ENCODE peak calls at places on chromosomes 3 and 15, in seven cellular contexts. One of them, this sample, is unnamed.

GRCh38 chr3:112101946-112102345 is 15.8 kb downstream of the C3orf52 start:
- DNase-seq in nephron progenitor cell: no peak
- DNase-seq in fibroblast of mammary gland: peak; percentile 87
- DNase-seq in heart left ventricle: no peak
- DNase-seq in suprapubic skin: no peak
- DNase-seq in body of pancreas: no peak
- DNase-seq in brain microvascular endothelial cell: peak; percentile 85
- DNase-seq in this sample: no peak

GRCh38 chr3:189099031-189099471 is 72.7 kb upstream of the TPRG1 start:
- DNase-seq in nephron progenitor cell: no peak
- DNase-seq in fibroblast of mammary gland: peak; percentile 71
- DNase-seq in heart left ventricle: peak; percentile 91
- DNase-seq in suprapubic skin: peak; percentile 94
- DNase-seq in body of pancreas: peak; percentile 49
- DNase-seq in brain microvascular endothelial cell: no peak
- DNase-seq in this sample: no peak

GRCh38 chr3:100339786-100340185 is 5.2 kb downstream of the NIT2 start:
- DNase-seq in nephron progenitor cell: no peak
- DNase-seq in fibroblast of mammary gland: no peak
- DNase-seq in heart left ventricle: no peak
- DNase-seq in suprapubic skin: no peak
- DNase-seq in body of pancreas: no peak
- DNase-seq in brain microvascular endothelial cell: no peak
- DNase-seq in this sample: no peak

GRCh38 chr3:50264389-50264963 is 4.5 kb upstream of the SEMA3B start:
- DNase-seq in nephron progenitor cell: peak; percentile 90
- DNase-seq in fibroblast of mammary gland: peak; percentile 77
- DNase-seq in heart left ventricle: peak; percentile 84
- DNase-seq in suprapubic skin: no peak
- DNase-seq in body of pancreas: peak; percentile 85
- DNase-seq in brain microvascular endothelial cell: peak; percentile 69
- DNase-seq in this sample: peak; percentile 51

GRCh38 chr15:77577350-77577749 is 55.4 kb downstream of the LINGO1 start:
- DNase-seq in nephron progenitor cell: no peak
- DNase-seq in fibroblast of mammary gland: no peak
- DNase-seq in heart left ventricle: no peak
- DNase-seq in suprapubic skin: no peak
- DNase-seq in body of pancreas: no peak
- DNase-seq in brain microvascular endothelial cell: no peak
- DNase-seq in this sample: peak; percentile 64

GRCh38 chr15:90903733-90904536 is 833 bp downstream of the MAN2A2 start:
- DNase-seq in nephron progenitor cell: no peak
- DNase-seq in fibroblast of mammary gland: no peak
- DNase-seq in heart left ventricle: no peak
- DNase-seq in suprapubic skin: no peak
- DNase-seq in body of pancreas: peak; percentile 59
- DNase-seq in brain microvascular endothelial cell: no peak
- DNase-seq in this sample: no peak

GRCh38 chr3:134211797-134212196 is 38.9 kb downstream of the RYK start:
- DNase-seq in nephron progenitor cell: peak; percentile 28
- DNase-seq in fibroblast of mammary gland: peak; percentile 60
- DNase-seq in heart left ventricle: peak; percentile 43
- DNase-seq in suprapubic skin: no peak
- DNase-seq in body of pancreas: no peak
- DNase-seq in brain microvascular endothelial cell: peak; percentile 64
- DNase-seq in this sample: no peak

GRCh38 chr3:114892117-114892870 is 254.8 kb downstream of the ZBTB20 start:
- DNase-seq in nephron progenitor cell: no peak
- DNase-seq in fibroblast of mammary gland: no peak
- DNase-seq in heart left ventricle: no peak
- DNase-seq in suprapubic skin: no peak
- DNase-seq in body of pancreas: peak; percentile 35
- DNase-seq in brain microvascular endothelial cell: no peak
- DNase-seq in this sample: no peak

GRCh38 chr3:101026881-101027678 is 33.9 kb upstream of the ABI3BP start:
- DNase-seq in nephron progenitor cell: no peak
- DNase-seq in fibroblast of mammary gland: no peak
- DNase-seq in heart left ventricle: no peak
- DNase-seq in suprapubic skin: no peak
- DNase-seq in body of pancreas: no peak
- DNase-seq in brain microvascular endothelial cell: no peak
- DNase-seq in this sample: no peak

GRCh38 chr3:123028233-123028828 is 768 bp upstream of the SEMA5B start:
- DNase-seq in nephron progenitor cell: peak; percentile 34
- DNase-seq in fibroblast of mammary gland: peak; percentile 85
- DNase-seq in heart left ventricle: peak; percentile 46
- DNase-seq in suprapubic skin: no peak
- DNase-seq in body of pancreas: peak; percentile 30
- DNase-seq in brain microvascular endothelial cell: peak; percentile 43
- DNase-seq in this sample: peak; percentile 67
- TF ChIP-seq CTCF in nephron progenitor cell: peak; percentile 40
- TF ChIP-seq CTCF in fibroblast of mammary gland: peak; percentile 57
- TF ChIP-seq CTCF in heart left ventricle: peak; percentile 60
- TF ChIP-seq CTCF in suprapubic skin: no peak
- TF ChIP-seq CTCF in body of pancreas: peak; percentile 44
- TF ChIP-seq CTCF in brain microvascular endothelial cell: peak; percentile 65
- TF ChIP-seq CTCF in this sample: peak; percentile 62

GRCh38 chr3:195040773-195041520 is 230.0 kb downstream of the XXYLT1 start:
- DNase-seq in nephron progenitor cell: no peak
- DNase-seq in fibroblast of mammary gland: no peak
- DNase-seq in heart left ventricle: no peak
- DNase-seq in suprapubic skin: no peak
- DNase-seq in body of pancreas: peak; percentile 42
- DNase-seq in brain microvascular endothelial cell: no peak
- DNase-seq in this sample: no peak

GRCh38 chr3:195041871-195042740 is 228.9 kb downstream of the XXYLT1 start:
- DNase-seq in nephron progenitor cell: no peak
- DNase-seq in fibroblast of mammary gland: no peak
- DNase-seq in heart left ventricle: no peak
- DNase-seq in suprapubic skin: no peak
- DNase-seq in body of pancreas: no peak
- DNase-seq in brain microvascular endothelial cell: no peak
- DNase-seq in this sample: no peak

GRCh38 chr3:195038161-195038560 is 232.8 kb downstream of the XXYLT1 start:
- DNase-seq in nephron progenitor cell: no peak
- DNase-seq in fibroblast of mammary gland: no peak
- DNase-seq in heart left ventricle: no peak
- DNase-seq in suprapubic skin: no peak
- DNase-seq in body of pancreas: no peak
- DNase-seq in brain microvascular endothelial cell: no peak
- DNase-seq in this sample: no peak

GRCh38 chr3:195039180-195039843 is 231.6 kb downstream of the XXYLT1 start:
- DNase-seq in nephron progenitor cell: no peak
- DNase-seq in fibroblast of mammary gland: no peak
- DNase-seq in heart left ventricle: no peak
- DNase-seq in suprapubic skin: no peak
- DNase-seq in body of pancreas: no peak
- DNase-seq in brain microvascular endothelial cell: no peak
- DNase-seq in this sample: no peak

GRCh38 chr3:195040094-195040493 is 230.9 kb downstream of the XXYLT1 start:
- DNase-seq in nephron progenitor cell: no peak
- DNase-seq in fibroblast of mammary gland: no peak
- DNase-seq in heart left ventricle: no peak
- DNase-seq in suprapubic skin: no peak
- DNase-seq in body of pancreas: no peak
- DNase-seq in brain microvascular endothelial cell: no peak
- DNase-seq in this sample: no peak
- TF ChIP-seq CTCF in nephron progenitor cell: no peak
- TF ChIP-seq CTCF in fibroblast of mammary gland: no peak
- TF ChIP-seq CTCF in heart left ventricle: no peak
- TF ChIP-seq CTCF in suprapubic skin: no peak
- TF ChIP-seq CTCF in body of pancreas: no peak
- TF ChIP-seq CTCF in brain microvascular endothelial cell: no peak
- TF ChIP-seq CTCF in this sample: no peak

DNA sequence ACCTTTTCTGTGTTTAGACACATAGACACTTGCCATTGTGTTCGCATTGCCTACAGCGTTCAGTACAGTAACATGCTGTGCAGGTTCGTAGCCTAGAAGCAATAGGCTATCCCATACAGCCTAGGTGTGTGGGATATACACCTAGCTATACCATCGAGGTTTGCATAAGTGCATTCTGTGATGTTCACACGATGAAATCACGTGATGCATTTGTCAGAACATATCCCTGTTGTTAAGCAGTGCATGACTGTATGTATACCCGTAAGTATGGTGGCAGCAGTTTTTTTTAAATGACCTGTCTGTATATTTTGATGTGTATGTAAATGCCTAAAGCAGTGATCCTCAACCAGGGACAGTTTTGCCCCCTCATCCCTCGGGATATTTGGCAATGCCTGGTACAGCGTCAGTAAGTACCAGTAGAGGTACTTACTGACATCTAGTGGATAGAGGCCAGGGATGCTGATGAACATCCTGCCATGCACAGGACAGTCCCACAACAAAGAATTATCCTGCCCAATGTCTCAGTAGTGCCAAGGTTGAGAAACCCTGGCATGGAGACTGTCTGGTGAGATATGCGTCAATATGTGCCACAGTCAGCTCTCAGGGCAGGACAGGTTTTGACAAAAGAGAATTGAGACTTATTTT is 129.1 kb downstream of the HCN4 start:
- DNase-seq in nephron progenitor cell: no peak
- DNase-seq in fibroblast of mammary gland: no peak
- DNase-seq in heart left ventricle: no peak
- DNase-seq in suprapubic skin: no peak
- DNase-seq in body of pancreas: no peak
- DNase-seq in brain microvascular endothelial cell: peak; percentile 6
- DNase-seq in this sample: no peak
- TF ChIP-seq CTCF in nephron progenitor cell: no peak
- TF ChIP-seq CTCF in fibroblast of mammary gland: no peak
- TF ChIP-seq CTCF in heart left ventricle: no peak
- TF ChIP-seq CTCF in suprapubic skin: no peak
- TF ChIP-seq CTCF in body of pancreas: no peak
- TF ChIP-seq CTCF in brain microvascular endothelial cell: peak; percentile 44
- TF ChIP-seq CTCF in this sample: peak; percentile 45

GRCh38 chr15:49675051-49675450 is 54.2 kb downstream of the DTWD1 start:
- DNase-seq in nephron progenitor cell: no peak
- DNase-seq in fibroblast of mammary gland: peak; percentile 95
- DNase-seq in heart left ventricle: no peak
- DNase-seq in suprapubic skin: no peak
- DNase-seq in body of pancreas: no peak
- DNase-seq in brain microvascular endothelial cell: peak; percentile 65
- DNase-seq in this sample: no peak
- TF ChIP-seq CTCF in nephron progenitor cell: no peak
- TF ChIP-seq CTCF in fibroblast of mammary gland: peak; percentile 60
- TF ChIP-seq CTCF in heart left ventricle: no peak
- TF ChIP-seq CTCF in suprapubic skin: no peak
- TF ChIP-seq CTCF in body of pancreas: no peak
- TF ChIP-seq CTCF in brain microvascular endothelial cell: peak; percentile 59
- TF ChIP-seq CTCF in this sample: no peak